ENCODE peak calls at places on chromosomes 6 and 20, in seven cellular contexts. E is endothelial cell; R is M059J; M is neuronal stem cell; J is H1; V is activated T-cell treated with anti-CD3 and anti-CD28 coated beads, Interleukin-2, amount 50 U/mL, for 72 hours; Y is NCI-H1694 treated with DMSO at 0.1 percent for 48 hours. N is an unnamed sample.

GRCh38 chr6:70391513-70391912 is 21.8 kb upstream of the FAM135A start:
- DNase-seq in E (no peak), R (no peak), M (no peak), J (no peak), V (no peak), Y (no peak), N (no peak)

GRCh38 chr6:15561447-15562199 is 101.2 kb downstream of the DTNBP1 start:
- DNase-seq in E (no peak), R (peak), M (no peak), J (no peak), V (no peak), Y (no peak), N (no peak)

GRCh38 chr6:148593130-148593812 is 153.6 kb upstream of the UST start:
- DNase-seq in E (no peak), R (peak), M (no peak), J (no peak), V (no peak), Y (no peak), N (no peak)

GRCh38 chr6:73565767-73566485 is 45.1 kb upstream of the EEF1A1 start:
- DNase-seq in E (no peak), R (peak), M (peak), J (no peak), V (no peak), Y (no peak), N (no peak)

GRCh38 chr20:50129662-50130345 is 16.9 kb upstream of the UBE2V1 start:
- DNase-seq in E (no peak), R (peak), M (no peak), J (no peak), V (no peak), Y (no peak), N (no peak)

GRCh38 chr6:106700581-106700980 is 71.2 kb downstream of the QRSL1 start:
- DNase-seq in E (no peak), R (no peak), M (no peak), J (no peak), V (no peak), Y (no peak), N (no peak)

GRCh38 chr20:34713194-34713943 is 9.2 kb downstream of the TP53INP2 start:
- DNase-seq in E (no peak), R (peak), M (no peak), J (no peak), V (peak), Y (peak), N (no peak)

GRCh38 chr6:26088344-26088743 is 1.1 kb downstream of the HFE start:
- DNase-seq in E (no peak), R (no peak), M (no peak), J (no peak), V (no peak), Y (no peak), N (no peak)

GRCh38 chr6:33633462-33634158 is 12.5 kb downstream of the ITPR3 start:
- DNase-seq in E (peak), R (peak), M (no peak), J (peak), V (peak), Y (no peak), N (peak)

GRCh38 chr6:51062166-51062722 is 243.6 kb downstream of the TFAP2B start:
- DNase-seq in E (no peak), R (no peak), M (no peak), J (no peak), V (no peak), Y (no peak), N (no peak)

GRCh38 chr6:73085362-73085975 is 139.8 kb downstream of the KHDC1L start:
- DNase-seq in E (no peak), R (peak), M (peak), J (peak), V (no peak), Y (no peak), N (no peak)

GRCh38 chr6:31332637-31333602 is 24.1 kb downstream of the HLA-B start:
- DNase-seq in E (no peak), R (no peak), M (no peak), J (no peak), V (peak), Y (no peak), N (no peak)

GRCh38 chr20:48826064-48826463 is 1.7 kb downstream of the PREX1 start:
- DNase-seq in E (no peak), R (no peak), M (peak), J (peak), V (no peak), Y (no peak), N (no peak)

GRCh38 chr6:43800746-43801488 is 30.9 kb downstream of the VEGFA start:
- DNase-seq in E (no peak), R (no peak), M (no peak), J (no peak), V (no peak), Y (no peak), N (no peak)

GRCh38 chr20:58875541-58876134 is 23.1 kb downstream of the GNAS start:
- DNase-seq in E (no peak), R (peak), M (no peak), J (no peak), V (no peak), Y (no peak), N (no peak)

GRCh38 chr6:26538936-26539615 is 910 bp downstream of the HMGN4 start:
- DNase-seq in E (no peak), R (peak), M (no peak), J (peak), V (no peak), Y (no peak), N (no peak)

GRCh38 chr20:31661625-31662371 is 24.1 kb downstream of the COX4I2 start:
- DNase-seq in E (peak), R (peak), M (peak), J (peak), V (peak), Y (peak), N (peak)

GRCh38 chr20:35271904-35272303 is 6.0 kb downstream of the MMP24OS start:
- DNase-seq in E (no peak), R (peak), M (no peak), J (no peak), V (no peak), Y (no peak), N (no peak)

GRCh38 chr6:37130704-37131103 is 39.2 kb upstream of the PIM1 start:
- DNase-seq in E (no peak), R (no peak), M (no peak), J (no peak), V (no peak), Y (no peak), N (no peak)

GRCh38 chr20:45918182-45918737 is 6.3 kb upstream of the PLTP start:
- DNase-seq in E (no peak), R (no peak), M (no peak), J (no peak), V (no peak), Y (peak), N (no peak)

GRCh38 chr6:157224957-157225574 is 98.3 kb downstream of the TMEM242 start:
- DNase-seq in E (no peak), R (no peak), M (no peak), J (no peak), V (no peak), Y (no peak), N (no peak)

GRCh38 chr6:80767808-80768207 is 661.3 kb downstream of the BCKDHB start:
- DNase-seq in E (no peak), R (peak), M (no peak), J (no peak), V (no peak), Y (no peak), N (no peak)

GRCh38 chr20:43736588-43737091 is 9.8 kb upstream of the GTSF1L start:
- DNase-seq in E (no peak), R (peak), M (peak), J (no peak), V (peak), Y (no peak), N (no peak)

GRCh38 chr6:39593644-39594043 is 131.6 kb downstream of the KIF6 start:
- DNase-seq in E (no peak), R (peak), M (no peak), J (no peak), V (no peak), Y (no peak), N (no peak)

GRCh38 chr6:139713911-139714527 is 339.6 kb upstream of the CITED2 start:
- DNase-seq in E (no peak), R (peak), M (no peak), J (no peak), V (no peak), Y (no peak), N (no peak)

GRCh38 chr6:24743265-24743943 is 24.4 kb upstream of the C6orf62 start:
- DNase-seq in E (no peak), R (peak), M (no peak), J (no peak), V (peak), Y (no peak), N (no peak)

GRCh38 chr20:58245931-58246330 is 17.5 kb upstream of the ANKRD60 start:
- DNase-seq in E (no peak), R (no peak), M (no peak), J (no peak), V (no peak), Y (no peak), N (no peak)

GRCh38 chr6:156686429-156686939 is 90.7 kb upstream of the ARID1B start:
- DNase-seq in E (peak), R (peak), M (no peak), J (no peak), V (peak), Y (peak), N (peak)

GRCh38 chr20:32189691-32190607 is 17.6 kb downstream of the PLAGL2 start:
- DNase-seq in E (peak), R (peak), M (peak), J (peak), V (peak), Y (peak), N (peak)

GRCh38 chr6:10410214-10410873 is 4.5 kb downstream of the TFAP2A start:
- DNase-seq in E (no peak), R (peak), M (no peak), J (no peak), V (no peak), Y (no peak), N (no peak)

GRCh38 chr20:24934101-24934661 is 14.9 kb upstream of the CST7 start:
- DNase-seq in E (no peak), R (no peak), M (no peak), J (no peak), V (no peak), Y (no peak), N (no peak)

N was measured in stimulated activated CD4-positive, alpha-beta T cell treated with anti-CD3 and anti-CD28 coated beads, Interleukin-12 subunit alpha, Interleukin-12 subunit beta, amount 100 ng/mL, for 24 hours.